ENCODE peak calls at places on chromosomes 5 and 9, in four cellular contexts. C is AG04450, N is heart left ventricle, L is fibroblast of the aortic adventitia. W is an unnamed sample.

GRCh38 chr5:151470440-151470839 is 23.0 kb downstream of the SLC36A1 start:
- DNase-seq in C (no peak), N (no peak), L (no peak), W (no peak)

GRCh38 chr5:150490754-150491153 is 17.2 kb upstream of the NDST1 start:
- DNase-seq in C (no peak), N (no peak), L (no peak), W (no peak)

GRCh38 chr5:131104169-131104775 is 60.8 kb downstream of the HINT1 start:
- DNase-seq in C (no peak), N (no peak), L (no peak), W (no peak)

GRCh38 chr9:131554865-131555351 is 9.6 kb downstream of the PRRT1B start:
- DNase-seq in C (no peak), N (no peak), L (no peak), W (no peak)

GRCh38 chr5:149932445-149933350 is 11.9 kb downstream of the PDE6A start:
- DNase-seq in C (no peak), N (no peak), L (no peak), W (no peak)

GRCh38 chr5:170638454-170639220 is 134.8 kb downstream of the KCNIP1 start:
- DNase-seq in C (no peak), N (peak; percentile 52), L (peak; percentile 38), W (no peak)

GRCh38 chr5:91875133-91875779 is 492.1 kb upstream of the ARRDC3 start:
- DNase-seq in C (peak; percentile 0), N (no peak), L (no peak), W (no peak)

GRCh38 chr9:38153152-38153909 is 84.3 kb upstream of the SHB start:
- DNase-seq in C (no peak), N (no peak), L (no peak), W (no peak)

GRCh38 chr9:70398145-70398556 is 16.3 kb downstream of the KLF9 start:
- DNase-seq in C (no peak), N (no peak), L (peak; percentile 45), W (no peak)

GRCh38 chr5:95846554-95847260 is 24.2 kb upstream of the GLRX start:
- DNase-seq in C (peak; percentile 59), N (peak; percentile 70), L (peak; percentile 89), W (no peak)

GRCh38 chr5:50318220-50318619 is 122.9 kb downstream of the EMB start:
- DNase-seq in C (no peak), N (no peak), L (no peak), W (no peak)

GRCh38 chr5:133853972-133854371 is 114.5 kb downstream of the C5orf15 start:
- DNase-seq in C (no peak), N (no peak), L (no peak), W (no peak)

GRCh38 chr5:145697251-145698016 is 137.7 kb downstream of the PRELID2 start:
- DNase-seq in C (peak; percentile 1), N (no peak), L (peak; percentile 61), W (no peak)
- TF ChIP-seq CTCF in C (peak; percentile 61), N (peak; percentile 40), L (peak; percentile 63), W (peak; percentile 32)

GRCh38 chr5:139745121-139745799 is 50.3 kb upstream of the PSD2 start:
- DNase-seq in C (no peak), N (no peak), L (peak; percentile 86), W (no peak)
- H3K4me3 ChIP-seq in C (no peak overlapping the region), N (no peak overlapping the region), L (no peak overlapping the region), W (no peak overlapping the region)

GRCh38 chr5:104344809-104345512 is 782.4 kb upstream of the NUDT12 start:
- DNase-seq in C (no peak), N (no peak), L (peak; percentile 34), W (no peak)

GRCh38 chr5:104352954-104353353 is 790.4 kb upstream of the NUDT12 start:
- DNase-seq in C (no peak), N (no peak), L (no peak), W (no peak)

GRCh38 chr5:104345513-104345823 is 782.9 kb upstream of the NUDT12 start:
- DNase-seq in C (no peak), N (no peak), L (no peak), W (no peak)

DNA sequence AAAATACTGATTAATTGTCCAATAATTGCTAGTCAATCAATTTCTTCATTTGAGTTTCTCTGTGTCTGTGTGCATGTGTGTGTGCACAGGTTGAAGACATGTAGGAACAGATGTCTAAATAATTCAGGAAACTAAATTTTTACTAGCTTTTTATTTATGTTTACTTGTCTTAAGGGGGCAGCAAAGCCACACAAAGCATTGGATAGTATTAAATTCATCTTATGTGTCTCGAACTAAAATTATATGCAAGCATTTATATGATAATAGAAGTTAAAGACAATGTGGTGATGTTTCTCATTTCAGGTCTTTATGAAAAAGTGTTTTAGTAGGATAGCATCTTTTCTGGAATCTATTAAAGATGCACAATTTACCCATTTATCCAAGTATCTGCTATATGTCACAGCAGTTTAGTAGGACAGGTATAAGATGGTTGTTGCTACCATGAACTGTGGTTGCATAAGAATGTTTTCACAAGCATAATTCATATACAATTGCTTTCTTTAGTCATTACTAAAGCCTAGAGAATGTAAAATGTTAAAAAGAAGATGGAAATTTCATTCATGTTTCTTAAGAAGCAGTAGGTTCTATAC is 784.6 kb upstream of the NUDT12 start:
- DNase-seq in C (no peak), N (no peak), L (peak; percentile 59), W (no peak)
- TF ChIP-seq CTCF in C (peak; percentile 41), N (peak; percentile 29), L (peak; percentile 29), W (no peak)

GRCh38 chr5:112529525-112529924 is 110.4 kb upstream of the EPB41L4A start:
- DNase-seq in C (no peak), N (no peak), L (peak; percentile 4), W (no peak)
- H3K4me3 ChIP-seq in C (no peak overlapping the region), N (no peak overlapping the region), L (no peak overlapping the region), W (no peak overlapping the region)

GRCh38 chr5:165808358-165808757 is 2302.9 kb downstream of the MAT2B start:
- DNase-seq in C (no peak), N (no peak), L (no peak), W (no peak)

GRCh38 chr5:165809914-165810313 is 2304.5 kb downstream of the MAT2B start:
- DNase-seq in C (no peak), N (no peak), L (no peak), W (no peak)

GRCh38 chr5:165805756-165806155 is 2300.3 kb downstream of the MAT2B start:
- DNase-seq in C (no peak), N (no peak), L (no peak), W (no peak)
- TF ChIP-seq CTCF in C (no peak), N (no peak), L (no peak), W (no peak)

DNA sequence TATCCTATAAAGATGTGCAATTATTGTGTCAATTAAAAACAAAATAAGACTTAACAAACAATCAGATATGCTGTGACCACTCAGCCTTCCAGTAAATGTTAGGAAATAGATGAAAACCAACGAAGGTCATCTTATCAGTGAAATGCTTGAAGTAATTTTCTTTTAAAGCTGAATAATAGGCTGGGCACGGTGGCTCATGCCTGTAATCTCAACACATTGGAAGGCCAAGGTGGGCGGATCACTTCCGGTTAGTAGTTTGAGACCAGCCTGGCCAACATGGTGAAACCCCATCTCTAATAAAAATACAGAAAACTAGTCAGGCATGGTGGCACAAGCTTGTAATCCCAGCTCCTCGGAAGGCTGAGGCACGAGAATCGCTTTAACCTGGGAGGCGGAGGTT is 31.2 kb downstream of the NLN start:
- DNase-seq in C (no peak), N (no peak), L (peak; percentile 38), W (no peak)
- H3K4me3 ChIP-seq in C (no peak overlapping the region), N (no peak overlapping the region), L (no peak overlapping the region), W (no peak overlapping the region)

GRCh38 chr5:139895647-139896046 is 100.0 kb downstream of the PSD2 start:
- DNase-seq in C (no peak), N (no peak), L (peak; percentile 9), W (no peak)

GRCh38 chr5:139893873-139894272 is 98.3 kb downstream of the PSD2 start:
- DNase-seq in C (no peak), N (peak; percentile 47), L (no peak), W (no peak)

GRCh38 chr5:139897342-139897741 is 101.7 kb downstream of the PSD2 start:
- DNase-seq in C (no peak), N (no peak), L (no peak), W (no peak)

GRCh38 chr5:139896718-139897117 is 101.1 kb downstream of the PSD2 start:
- DNase-seq in C (no peak), N (no peak), L (no peak), W (no peak)

DNA sequence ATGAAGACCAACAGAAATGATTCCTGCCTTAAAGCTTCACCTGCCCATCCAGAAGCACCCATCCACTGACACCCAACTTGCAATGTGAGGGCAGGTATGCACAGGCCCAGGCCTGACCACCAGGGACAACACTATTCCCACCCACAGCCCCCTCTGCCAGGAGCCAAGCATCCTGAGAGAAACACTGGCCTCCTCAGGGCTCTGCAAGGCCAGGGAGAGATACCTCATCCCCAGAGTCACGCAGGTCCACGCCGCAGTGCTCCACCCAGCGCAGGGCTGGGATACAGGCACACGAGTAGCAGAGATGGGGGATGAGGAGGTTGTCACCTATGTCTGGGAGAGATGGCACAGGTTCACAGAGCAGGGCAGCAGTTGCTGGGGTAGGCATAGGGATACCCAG is 99.4 kb downstream of the PSD2 start:
- DNase-seq in C (no peak), N (no peak), L (no peak), W (no peak)
- TF ChIP-seq CTCF in C (no peak), N (no peak), L (no peak), W (no peak)

GRCh38 chr5:65478336-65478735 is 3.4 kb downstream of the ADAMTS6 start:
- DNase-seq in C (no peak), N (no peak), L (peak; percentile 21), W (no peak)

GRCh38 chr5:65481171-65481575 is 547 bp downstream of the ADAMTS6 start:
- DNase-seq in C (no peak), N (no peak), L (peak; percentile 48), W (no peak)

GRCh38 chr5:65480306-65480865 is 1.3 kb downstream of the ADAMTS6 start:
- DNase-seq in C (peak; percentile 83), N (peak; percentile 75), L (peak; percentile 93), W (peak; percentile 58)

GRCh38 chr5:65481635-65482271 is at the start of gene ADAMTS6:
- DNase-seq in C (peak; percentile 96), N (peak; percentile 95), L (peak; percentile 99), W (peak; percentile 86)

DNA sequence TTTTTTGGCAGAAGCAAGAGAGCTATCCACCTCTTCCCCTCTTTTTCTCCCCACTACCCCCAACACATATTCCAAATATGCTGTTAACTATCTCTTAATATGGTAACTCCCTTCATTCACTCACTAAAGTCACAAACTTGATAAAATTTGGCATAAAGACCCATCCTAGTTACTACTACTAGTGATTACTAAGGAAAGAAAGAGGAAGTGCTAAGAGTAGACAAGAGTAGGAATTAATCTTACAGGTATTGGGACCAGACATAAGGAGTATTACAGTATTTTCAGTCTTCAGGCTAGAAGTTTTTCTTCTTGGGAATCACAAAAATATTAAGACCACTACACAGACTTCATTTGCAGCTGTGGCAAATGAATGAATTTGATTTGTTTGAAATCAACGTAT is 2.2 kb downstream of the ADAMTS6 start:
- DNase-seq in C (no peak), N (no peak), L (peak; percentile 27), W (no peak)
- H3K4me3 ChIP-seq in C (peak overlapping the region; percentile 68), N (peak overlapping the region; percentile 37), L (peak overlapping the region; percentile 73), W (peak overlapping the region; percentile 72)

GRCh38 chr9:22049411-22049810 is 40.3 kb upstream of the CDKN2B start:
- DNase-seq in C (no peak), N (no peak), L (peak; percentile 59), W (peak; percentile 56)
- TF ChIP-seq CTCF in C (no peak), N (no peak), L (no peak), W (no peak)